ENCODE peak calls at places on chromosomes 4 and X, in four cellular contexts. One of them, this sample, is unnamed.
A peak's percentile ranks its signal among the peaks of the same experiment; 100 is the strongest.

GRCh38 chr4:95508421-95508820 is 40.4 kb downstream of the UNC5C start:
- DNase-seq in ovary: no peak
- DNase-seq in testis: no peak
- DNase-seq in transverse colon: no peak
- DNase-seq in this sample: no peak

GRCh38 chrX:21996872-21997271 is 35.3 kb upstream of the PHEX start:
- DNase-seq in ovary: no peak
- DNase-seq in testis: no peak
- DNase-seq in transverse colon: no peak
- DNase-seq in this sample: no peak

GRCh38 chr4:124152130-124152529 is 560.4 kb downstream of the ANKRD50 start:
- DNase-seq in ovary: no peak
- DNase-seq in testis: no peak
- DNase-seq in transverse colon: no peak
- DNase-seq in this sample: no peak

GRCh38 chrX:460823-461640 is 74.3 kb upstream of the PPP2R3B start:
- DNase-seq in ovary: no peak
- DNase-seq in testis: no peak
- DNase-seq in transverse colon: no peak
- DNase-seq in this sample: no peak

GRCh38 chr4:153222790-153223417 is 18.7 kb downstream of the TRIM2 start:
- DNase-seq in ovary: peak; percentile 58
- DNase-seq in testis: peak; percentile 70
- DNase-seq in transverse colon: peak; percentile 62
- DNase-seq in this sample: peak; percentile 59

GRCh38 chr4:153083447-153083921 is 120.8 kb upstream of the TRIM2 start:
- DNase-seq in ovary: no peak
- DNase-seq in testis: peak; percentile 57
- DNase-seq in transverse colon: peak; percentile 69
- DNase-seq in this sample: peak; percentile 57

GRCh38 chr4:177671387-177671786 is 229.2 kb upstream of the AGA start:
- DNase-seq in ovary: no peak
- DNase-seq in testis: no peak
- DNase-seq in transverse colon: no peak
- DNase-seq in this sample: no peak

GRCh38 chr4:95585016-95585695 is 36.4 kb upstream of the UNC5C start:
- DNase-seq in ovary: no peak
- DNase-seq in testis: no peak
- DNase-seq in transverse colon: no peak
- DNase-seq in this sample: no peak

GRCh38 chr4:135365065-135365464 is 1163.5 kb upstream of the PABPC4L start:
- DNase-seq in ovary: no peak
- DNase-seq in testis: no peak
- DNase-seq in transverse colon: no peak
- DNase-seq in this sample: no peak

GRCh38 chrX:103376979-103377324 is 614 bp downstream of the BEX3 start:
- DNase-seq in ovary: no peak
- DNase-seq in testis: peak; percentile 23
- DNase-seq in transverse colon: no peak
- DNase-seq in this sample: peak; percentile 31

GRCh38 chr4:7026107-7026506 is 17.1 kb upstream of the TADA2B start:
- DNase-seq in ovary: no peak
- DNase-seq in testis: no peak
- DNase-seq in transverse colon: no peak
- DNase-seq in this sample: no peak

GRCh38 chr4:108336076-108336475 is 167.3 kb upstream of the LEF1 start:
- DNase-seq in ovary: no peak
- DNase-seq in testis: no peak
- DNase-seq in transverse colon: no peak
- DNase-seq in this sample: no peak

GRCh38 chrX:38939067-38939466 is 137.8 kb downstream of the MID1IP1 start:
- DNase-seq in ovary: peak; percentile 13
- DNase-seq in testis: no peak
- DNase-seq in transverse colon: no peak
- DNase-seq in this sample: peak; percentile 16

GRCh38 chr4:129747756-129748155 is 651.8 kb downstream of the C4orf33 start:
- DNase-seq in ovary: no peak
- DNase-seq in testis: no peak
- DNase-seq in transverse colon: no peak
- DNase-seq in this sample: no peak

GRCh38 chrX:50920132-50920531 is 9.6 kb downstream of the BMP15 start:
- DNase-seq in ovary: no peak
- DNase-seq in testis: no peak
- DNase-seq in transverse colon: no peak
- DNase-seq in this sample: no peak

GRCh38 chr4:98890698-98891097 is 38.2 kb downstream of the EIF4E start:
- DNase-seq in ovary: no peak
- DNase-seq in testis: no peak
- DNase-seq in transverse colon: no peak
- DNase-seq in this sample: no peak

GRCh38 chr4:55723403-55723802 is 87.3 kb upstream of the NMU start:
- DNase-seq in ovary: no peak
- DNase-seq in testis: no peak
- DNase-seq in transverse colon: no peak
- DNase-seq in this sample: no peak

GRCh38 chrX:140425712-140426395 is 79.0 kb downstream of the SOX3 start:
- DNase-seq in ovary: no peak
- DNase-seq in testis: no peak
- DNase-seq in transverse colon: no peak
- DNase-seq in this sample: no peak

GRCh38 chr4:139219450-139220055 is 42.5 kb upstream of the ELF2 start:
- DNase-seq in ovary: no peak
- DNase-seq in testis: no peak
- DNase-seq in transverse colon: no peak
- DNase-seq in this sample: no peak

GRCh38 chr4:146567396-146567795 is 45.7 kb upstream of the SLC10A7 start:
- DNase-seq in ovary: no peak
- DNase-seq in testis: no peak
- DNase-seq in transverse colon: no peak
- DNase-seq in this sample: no peak

GRCh38 chr4:185868983-185869938 is 57.3 kb upstream of the SORBS2 start:
- DNase-seq in ovary: no peak
- DNase-seq in testis: no peak
- DNase-seq in transverse colon: no peak
- DNase-seq in this sample: no peak

GRCh38 chrX:22041931-22042530 is 9.9 kb downstream of the PHEX start:
- DNase-seq in ovary: no peak
- DNase-seq in testis: no peak
- DNase-seq in transverse colon: no peak
- DNase-seq in this sample: no peak

GRCh38 chr4:52750819-52751348 is 341 bp downstream of the ERVMER34-1 start:
- DNase-seq in ovary: no peak
- DNase-seq in testis: peak; percentile 78
- DNase-seq in transverse colon: peak; percentile 14
- DNase-seq in this sample: no peak

GRCh38 chrX:111652719-111653118 is 28.3 kb upstream of the ALG13 start:
- DNase-seq in ovary: no peak
- DNase-seq in testis: no peak
- DNase-seq in transverse colon: no peak
- DNase-seq in this sample: no peak

GRCh38 chr4:20356565-20356964 is 104.9 kb downstream of the SLIT2 start:
- DNase-seq in ovary: no peak
- DNase-seq in testis: no peak
- DNase-seq in transverse colon: no peak
- DNase-seq in this sample: peak; percentile 16

GRCh38 chrX:103817502-103817901 is 14.6 kb downstream of the RAB9B start:
- DNase-seq in ovary: no peak
- DNase-seq in testis: no peak
- DNase-seq in transverse colon: no peak
- DNase-seq in this sample: no peak

DNA sequence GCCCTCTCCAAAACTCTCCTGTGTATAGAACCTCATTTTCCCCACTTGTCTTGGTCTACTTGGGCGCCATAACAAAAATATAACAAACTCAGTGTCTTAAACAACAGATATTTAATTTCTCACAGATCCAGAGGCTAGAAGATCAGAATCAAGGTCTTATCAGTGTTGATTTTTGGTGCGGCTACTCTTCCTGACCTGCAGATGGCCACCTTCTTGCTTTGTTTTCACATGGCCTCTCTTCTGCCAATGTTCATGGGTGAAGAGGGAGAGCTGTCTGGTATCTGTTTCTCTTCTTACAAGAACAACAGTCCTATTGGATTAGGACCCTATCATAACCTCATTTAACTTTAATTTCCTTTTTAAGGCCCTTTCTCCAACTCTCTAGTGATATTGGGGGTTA is 177.3 kb downstream of the PABPC4L start:
- DNase-seq in ovary: no peak
- DNase-seq in testis: no peak
- DNase-seq in transverse colon: no peak
- DNase-seq in this sample: no peak
- TF ChIP-seq CTCF in ovary: no peak
- TF ChIP-seq CTCF in testis: no peak
- TF ChIP-seq CTCF in transverse colon: peak; percentile 3
- TF ChIP-seq CTCF in this sample: no peak

GRCh38 chr4:40065010-40065409 is 8.4 kb downstream of the N4BP2 start:
- DNase-seq in ovary: no peak
- DNase-seq in testis: no peak
- DNase-seq in transverse colon: no peak
- DNase-seq in this sample: no peak
- H3K4me3 ChIP-seq in ovary: no peak overlapping the region
- H3K4me3 ChIP-seq in testis: no peak overlapping the region
- H3K4me3 ChIP-seq in transverse colon: no peak overlapping the region
- H3K4me3 ChIP-seq in this sample: no peak overlapping the region

GRCh38 chr4:184280591-184281071 is 63.0 kb upstream of the ENPP6 start:
- DNase-seq in ovary: no peak
- DNase-seq in testis: no peak
- DNase-seq in transverse colon: peak; percentile 19
- DNase-seq in this sample: no peak
- TF ChIP-seq POLR2A in ovary: no peak
- TF ChIP-seq POLR2A in testis: no peak
- TF ChIP-seq POLR2A in transverse colon: no peak
- TF ChIP-seq POLR2A in this sample: no peak

DNA sequence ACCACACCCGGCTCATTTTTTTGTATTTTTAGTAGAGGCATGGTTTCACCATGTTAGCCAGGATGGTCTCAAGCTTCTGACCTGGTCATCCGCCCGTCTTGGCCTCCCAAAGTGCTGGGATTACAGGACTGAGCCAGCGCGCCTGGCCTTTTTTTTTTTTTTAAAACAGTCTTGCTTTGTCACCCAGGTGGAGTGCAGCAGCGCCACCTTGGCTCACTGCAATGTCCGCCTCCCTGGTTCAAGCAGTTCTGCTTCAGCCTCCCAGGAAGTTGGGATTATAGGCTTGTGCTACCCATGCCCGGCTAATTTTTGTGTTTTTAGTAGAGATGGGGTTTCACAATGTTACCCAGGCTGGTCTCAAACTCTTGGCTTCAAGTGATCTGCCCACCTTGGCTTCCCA is 28.9 kb downstream of the ZFX start:
- DNase-seq in ovary: no peak
- DNase-seq in testis: no peak
- DNase-seq in transverse colon: no peak
- DNase-seq in this sample: no peak
- TF ChIP-seq CTCF in ovary: no peak
- TF ChIP-seq CTCF in testis: no peak
- TF ChIP-seq CTCF in transverse colon: no peak
- TF ChIP-seq CTCF in this sample: no peak

DNA sequence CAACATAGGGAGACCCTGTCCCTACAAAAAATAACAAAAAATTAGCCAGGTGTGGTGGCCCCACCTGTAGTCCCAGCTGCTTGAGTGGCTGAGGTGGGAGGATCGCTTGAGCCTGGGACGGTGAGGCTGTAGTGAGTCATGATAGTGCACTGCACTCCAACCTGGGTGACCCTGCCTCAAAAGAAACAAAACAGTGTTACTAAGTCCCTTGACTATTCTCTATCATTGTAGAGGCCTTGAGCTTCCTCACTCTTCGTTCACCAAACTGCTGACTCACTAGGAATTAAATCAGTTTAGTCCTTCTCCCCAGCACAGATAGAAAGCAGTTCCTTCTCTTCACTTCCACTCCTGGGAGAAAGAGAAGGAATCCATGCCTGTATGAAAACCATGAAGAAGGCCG is 14.5 kb downstream of the CDS1 start:
- DNase-seq in ovary: no peak
- DNase-seq in testis: peak; percentile 30
- DNase-seq in transverse colon: no peak
- DNase-seq in this sample: peak; percentile 46
- H3K4me3 ChIP-seq in ovary: no peak overlapping the region
- H3K4me3 ChIP-seq in testis: no peak overlapping the region
- H3K4me3 ChIP-seq in transverse colon: no peak overlapping the region
- H3K4me3 ChIP-seq in this sample: no peak overlapping the region

GRCh38 chrX:57121162-57121741 is at the start of gene SPIN2B:
- DNase-seq in ovary: peak; percentile 53
- DNase-seq in testis: peak; percentile 88
- DNase-seq in transverse colon: peak; percentile 83
- DNase-seq in this sample: peak; percentile 85
- TF ChIP-seq POLR2A in ovary: no peak
- TF ChIP-seq POLR2A in testis: no peak
- TF ChIP-seq POLR2A in transverse colon: peak; percentile 79
- TF ChIP-seq POLR2A in this sample: peak; percentile 29

GRCh38 chrX:119790977-119791436 is 423 bp downstream of the RPL39 start:
- DNase-seq in ovary: no peak
- DNase-seq in testis: peak; percentile 37
- DNase-seq in transverse colon: peak; percentile 27
- DNase-seq in this sample: peak; percentile 24
- TF ChIP-seq CTCF in ovary: no peak
- TF ChIP-seq CTCF in testis: no peak
- TF ChIP-seq CTCF in transverse colon: no peak
- TF ChIP-seq CTCF in this sample: no peak

This sample was measured in adrenal gland.